ENCODE peak calls at places on chromosome 1, in seven cellular contexts. J is mucosa of descending colon, M is body of pancreas, H is left ventricle myocardium inferior, B is thoracic aorta, F is endodermal cell, G is adrenal gland. E is an unnamed sample. For H3K4me1, the result is how much of the 10 kb centered on the place peaks cover.

GRCh38 chr1:53025034-53025777 is 36.8 kb upstream of the PODN start:
- DNase-seq in G (peak), H (peak), M (peak), F (no peak), B (no peak), J (no peak), E (peak)

GRCh38 chr1:181010789-181011188 is 11.9 kb downstream of the STX6 start:
- DNase-seq in H (no peak), G (no peak), J (no peak), M (no peak), B (no peak), F (no peak), E (no peak)

GRCh38 chr1:17831619-17832018 is 76.5 kb downstream of the ACTL8 start:
- DNase-seq in G (no peak), B (no peak), J (no peak), F (peak), H (no peak), M (no peak), E (no peak)

GRCh38 chr1:35122311-35122710 is 43.1 kb downstream of the ZMYM1 start:
- DNase-seq in G (no peak), F (no peak), M (no peak), J (no peak), H (no peak), B (no peak), E (no peak)

GRCh38 chr1:117651616-117652015 is 45.8 kb downstream of the TENT5C start:
- DNase-seq in G (no peak), M (no peak), F (no peak), B (no peak), H (no peak), J (no peak), E (no peak)

GRCh38 chr1:209805875-209806760 is at the start of gene IRF6:
- DNase-seq in M (peak), J (peak), B (peak), G (peak), F (peak), H (peak), E (peak)

GRCh38 chr1:185449378-185450101 is 132.5 kb upstream of the IVNS1ABP start:
- DNase-seq in G (no peak), F (no peak), M (no peak), J (no peak), H (no peak), B (no peak), E (no peak)

GRCh38 chr1:87167855-87168630 is 160.6 kb upstream of the LMO4 start:
- DNase-seq in J (no peak), B (no peak), H (no peak), F (no peak), G (no peak), M (no peak), E (no peak)

GRCh38 chr1:230537456-230537855 is 104.8 kb upstream of the COG2 start:
- DNase-seq in M (no peak), J (no peak), B (no peak), H (no peak), F (peak), G (no peak), E (no peak)
- TF ChIP-seq CTCF in M (no peak), J (no peak), B (no peak), H (no peak), F (peak), G (no peak), E (no peak)

GRCh38 chr1:24015226-24016210 is 35.4 kb upstream of the SRSF10 start:
- DNase-seq in B (no peak), F (no peak), H (no peak), G (no peak), M (no peak), J (no peak), E (no peak)
- H3K4me1 ChIP-seq in B (half or more), F (under half), H (half or more), G (under half), M (half or more), J (half or more), E (half or more)

GRCh38 chr1:156419863-156420208 is 50.8 kb downstream of the RHBG start:
- DNase-seq in H (no peak), B (no peak), J (no peak), M (no peak), G (no peak), F (peak), E (no peak)
- TF ChIP-seq CTCF in H (no peak), B (no peak), J (no peak), M (no peak), G (no peak), F (peak), E (no peak)

DNA sequence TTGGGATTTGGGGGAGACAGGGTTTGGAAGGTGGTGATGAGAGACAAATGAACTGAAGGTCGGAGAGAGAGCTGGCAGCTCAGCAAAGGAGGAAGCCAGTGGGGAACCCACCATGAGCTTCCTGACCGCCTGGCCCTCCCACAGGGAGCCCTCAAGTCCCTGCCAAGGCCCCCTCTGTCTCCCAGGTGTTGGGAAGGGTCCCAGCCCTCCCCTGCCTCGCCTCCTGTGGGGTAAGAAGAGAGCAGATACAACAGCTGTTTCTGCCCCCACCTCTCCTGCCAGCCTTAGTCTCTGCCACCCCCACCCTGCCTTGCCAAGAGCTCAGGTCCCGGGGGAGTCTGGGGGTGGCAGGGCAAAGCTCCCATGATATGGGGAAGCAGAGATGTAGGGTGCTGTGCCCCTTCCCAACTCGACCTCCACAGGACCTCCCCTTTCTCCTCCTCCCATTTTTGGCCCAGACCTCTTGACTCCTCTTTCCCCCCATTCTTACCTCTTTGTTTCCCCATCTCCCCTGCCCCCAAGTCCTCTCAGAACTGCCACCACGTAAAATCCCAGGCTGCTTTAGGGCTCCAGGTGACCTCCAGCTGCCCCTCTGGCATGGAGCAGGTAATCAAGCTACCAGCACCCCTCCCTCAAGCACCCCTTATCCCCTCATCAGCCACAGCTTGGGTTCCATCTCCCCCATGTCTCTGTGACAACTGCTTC is 556 bp downstream of the S100A1 start:
- DNase-seq in F (no peak), G (no peak), J (peak), H (no peak), B (no peak), M (no peak), E (no peak)
- H3K4me1 ChIP-seq in F (under half), G (under half), J (under half), H (half or more), B (under half), M (under half), E (half or more)

DNA sequence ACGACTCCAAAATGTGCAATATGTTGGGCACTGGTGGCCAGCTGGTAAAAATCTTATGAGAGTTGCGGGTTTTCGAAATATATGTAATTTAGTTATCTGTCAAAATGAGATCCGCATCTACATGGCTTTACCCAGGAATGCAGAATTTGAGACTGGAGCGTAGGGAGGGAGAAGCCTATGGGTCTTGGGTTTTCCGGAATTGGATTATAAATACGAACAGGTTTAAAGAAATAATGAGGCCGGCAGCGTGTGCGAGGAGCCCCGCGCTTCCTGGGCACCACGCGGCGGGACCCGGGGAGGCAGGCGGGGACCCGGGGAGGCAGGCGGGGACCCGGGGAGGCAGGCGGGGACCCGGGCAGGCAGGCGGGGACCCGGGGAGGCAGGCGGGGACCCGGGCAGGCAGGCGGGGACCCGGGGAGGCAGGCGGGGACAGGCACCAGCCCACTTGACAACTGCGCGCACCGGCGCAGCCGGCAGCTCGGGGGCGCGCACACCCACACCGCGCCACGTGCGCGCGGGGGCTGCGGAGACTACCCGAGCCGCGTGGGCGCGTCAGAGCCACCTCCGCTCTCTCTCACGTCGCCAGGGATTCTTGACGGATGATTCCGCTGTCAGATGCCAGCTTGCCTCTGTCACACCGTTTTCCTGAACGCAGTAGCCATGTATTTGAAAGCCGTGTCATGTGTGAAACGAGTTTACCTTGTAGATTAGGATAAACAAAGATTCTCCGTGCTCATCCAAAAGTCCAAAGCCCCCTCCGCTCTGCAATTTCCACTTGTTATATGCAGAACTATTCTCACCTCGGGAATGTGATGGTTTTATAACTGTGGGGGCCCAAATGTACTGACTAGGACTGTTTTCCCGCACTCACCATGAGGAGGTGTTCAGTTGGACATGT is 54.3 kb upstream of the HNRNPU start:
- DNase-seq in B (no peak), G (peak), J (peak), F (peak), M (peak), H (peak), E (no peak)
- TF ChIP-seq CTCF in B (no peak), G (no peak), J (no peak), F (no peak), M (no peak), H (peak), E (no peak)

DNA sequence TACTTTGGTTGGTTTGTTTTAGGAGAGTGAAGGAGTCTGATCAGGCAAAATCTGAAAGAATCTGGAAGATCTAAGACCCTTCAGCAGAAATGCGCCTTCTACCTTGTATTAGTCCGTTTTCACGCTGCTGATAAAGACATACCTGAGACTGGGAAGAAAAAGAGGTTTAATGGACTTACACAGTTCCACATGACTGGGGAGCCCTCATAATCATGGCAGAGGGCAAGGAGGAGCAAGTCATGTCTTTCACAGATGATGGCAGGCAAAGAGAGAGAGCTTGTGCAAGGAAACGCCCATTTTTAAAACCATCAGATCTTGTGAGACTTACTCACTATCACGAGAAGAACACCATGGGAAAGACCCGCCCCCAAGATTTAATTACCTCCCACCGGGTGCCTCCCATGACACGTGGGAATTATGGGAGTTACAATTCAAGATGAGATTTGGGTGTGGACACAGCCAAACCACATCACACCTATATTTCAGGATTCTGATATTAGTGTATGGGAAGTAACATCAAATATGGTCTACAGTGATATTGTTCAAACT is 99.3 kb downstream of the GLUL start:
- DNase-seq in B (no peak), J (no peak), G (no peak), M (no peak), F (no peak), H (no peak), E (no peak)
- H3K4me1 ChIP-seq in B (under half), J (under half), G (under half), M (half or more), F (under half), H (half or more), E (under half)

GRCh38 chr1:3453203-3453761 is 1.2 kb upstream of the ARHGEF16 start:
- DNase-seq in G (peak), M (peak), B (no peak), F (peak), H (peak), J (peak), E (peak)
- TF ChIP-seq CTCF in G (peak), M (peak), B (peak), F (peak), H (peak), J (peak), E (peak)

GRCh38 chr1:201461783-201462441 is 7.1 kb downstream of the PHLDA3 start:
- DNase-seq in G (peak), F (peak), H (peak), J (peak), M (peak), B (peak), E (peak)
- H3K4me1 ChIP-seq in G (under half), F (under half), H (half or more), J (under half), M (under half), B (half or more), E (half or more)

GRCh38 chr1:56658254-56658653 is 13.1 kb downstream of the PRKAA2 start:
- DNase-seq in F (no peak), B (no peak), H (no peak), J (no peak), G (no peak), M (no peak), E (no peak)

GRCh38 chr1:56654126-56654923 is 9.2 kb downstream of the PRKAA2 start:
- DNase-seq in H (no peak), J (no peak), M (no peak), B (no peak), F (no peak), G (no peak), E (no peak)

DNA sequence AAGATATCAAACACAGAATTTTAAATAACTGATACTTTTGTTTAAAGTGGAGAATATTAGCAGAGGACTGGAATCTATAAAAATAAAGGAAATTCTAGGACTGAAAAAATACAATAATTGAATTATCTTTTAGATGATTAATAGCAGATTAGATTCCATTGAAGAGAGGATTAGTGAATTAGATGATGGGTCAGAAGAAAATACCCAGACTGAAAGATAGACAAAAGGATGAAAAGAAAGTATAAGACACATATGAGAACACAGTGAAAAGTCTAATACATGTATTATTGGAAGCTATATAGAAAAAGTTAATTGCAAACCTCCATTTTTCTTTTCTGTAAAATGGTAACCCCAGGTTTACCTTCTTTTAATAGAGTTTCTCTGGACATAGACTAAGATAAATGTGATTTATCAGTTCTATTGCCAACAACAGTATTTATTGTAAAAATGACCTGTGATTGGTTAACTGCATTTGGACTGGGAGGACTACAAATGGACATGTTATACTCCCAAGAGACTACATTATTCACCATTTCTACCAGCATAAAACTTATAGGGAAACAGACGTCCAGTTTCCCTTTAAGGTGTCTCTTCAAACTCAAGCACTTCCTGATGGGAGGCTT is 11.0 kb downstream of the PRKAA2 start:
- DNase-seq in F (no peak), G (no peak), H (no peak), J (no peak), B (no peak), M (no peak), E (no peak)
- TF ChIP-seq CTCF in F (no peak), G (no peak), H (no peak), J (no peak), B (no peak), M (no peak), E (no peak)